ENCODE peak calls at places on chromosomes 2 and 18, in five cellular contexts. One of them, this sample, is unnamed.

GRCh38 chr2:145597011-145597410 is 1077.1 kb upstream of the ZEB2 start:
- DNase-seq in stomach: no peak
- DNase-seq in WERI-Rb-1: no peak
- DNase-seq in endodermal cell: no peak
- DNase-seq in upper lobe of right lung: no peak
- DNase-seq in this sample: no peak

GRCh38 chr18:3852321-3852720 is 402.3 kb downstream of the TGIF1 start:
- DNase-seq in stomach: no peak
- DNase-seq in WERI-Rb-1: no peak
- DNase-seq in endodermal cell: no peak
- DNase-seq in upper lobe of right lung: no peak
- DNase-seq in this sample: no peak

GRCh38 chr2:182581196-182581935 is 134.7 kb upstream of the DNAJC10 start:
- DNase-seq in stomach: no peak
- DNase-seq in WERI-Rb-1: no peak
- DNase-seq in endodermal cell: no peak
- DNase-seq in upper lobe of right lung: no peak
- DNase-seq in this sample: no peak

GRCh38 chr2:118830121-118830520 is 17.3 kb downstream of the EN1 start:
- DNase-seq in stomach: no peak
- DNase-seq in WERI-Rb-1: no peak
- DNase-seq in endodermal cell: no peak
- DNase-seq in upper lobe of right lung: no peak
- DNase-seq in this sample: no peak

GRCh38 chr2:101327863-101328394 is 19.4 kb upstream of the RNF149 start:
- DNase-seq in stomach: peak; percentile 84
- DNase-seq in WERI-Rb-1: no peak
- DNase-seq in endodermal cell: peak; percentile 58
- DNase-seq in upper lobe of right lung: no peak
- DNase-seq in this sample: no peak

GRCh38 chr2:64453710-64454315 is at the start of gene LGALSL:
- DNase-seq in stomach: peak; percentile 90
- DNase-seq in WERI-Rb-1: peak; percentile 87
- DNase-seq in endodermal cell: peak; percentile 95
- DNase-seq in upper lobe of right lung: peak; percentile 94
- DNase-seq in this sample: peak; percentile 68

GRCh38 chr2:26770986-26771586 is 7.0 kb downstream of the SLC35F6 start:
- DNase-seq in stomach: peak; percentile 68
- DNase-seq in WERI-Rb-1: peak; percentile 65
- DNase-seq in endodermal cell: no peak
- DNase-seq in upper lobe of right lung: no peak
- DNase-seq in this sample: no peak

GRCh38 chr2:45698538-45698937 is 47.1 kb downstream of the PRKCE start:
- DNase-seq in stomach: no peak
- DNase-seq in WERI-Rb-1: no peak
- DNase-seq in endodermal cell: peak; percentile 16
- DNase-seq in upper lobe of right lung: no peak
- DNase-seq in this sample: no peak

GRCh38 chr2:147910990-147911473 is 66.2 kb downstream of the ACVR2A start:
- DNase-seq in stomach: no peak
- DNase-seq in WERI-Rb-1: peak; percentile 6
- DNase-seq in endodermal cell: peak; percentile 37
- DNase-seq in upper lobe of right lung: no peak
- DNase-seq in this sample: no peak

GRCh38 chr18:77634495-77634894 is 384.8 kb downstream of the GALR1 start:
- DNase-seq in stomach: no peak
- DNase-seq in WERI-Rb-1: no peak
- DNase-seq in endodermal cell: no peak
- DNase-seq in upper lobe of right lung: no peak
- DNase-seq in this sample: no peak
- TF ChIP-seq CTCF in stomach: no peak
- TF ChIP-seq CTCF in WERI-Rb-1: no peak
- TF ChIP-seq CTCF in endodermal cell: no peak
- TF ChIP-seq CTCF in upper lobe of right lung: no peak
- TF ChIP-seq CTCF in this sample: no peak

GRCh38 chr2:232522014-232522854 is 2.0 kb downstream of the PRSS56 start:
- DNase-seq in stomach: peak; percentile 66
- DNase-seq in WERI-Rb-1: peak; percentile 50
- DNase-seq in endodermal cell: peak; percentile 85
- DNase-seq in upper lobe of right lung: peak; percentile 79
- DNase-seq in this sample: peak; percentile 77
- TF ChIP-seq CTCF in stomach: peak; percentile 94
- TF ChIP-seq CTCF in WERI-Rb-1: peak; percentile 75
- TF ChIP-seq CTCF in endodermal cell: peak; percentile 98
- TF ChIP-seq CTCF in upper lobe of right lung: peak; percentile 92
- TF ChIP-seq CTCF in this sample: peak; percentile 100

GRCh38 chr2:233353101-233353768 is 1.1 kb upstream of the DGKD start:
- DNase-seq in stomach: peak; percentile 39
- DNase-seq in WERI-Rb-1: peak; percentile 90
- DNase-seq in endodermal cell: no peak
- DNase-seq in upper lobe of right lung: peak; percentile 72
- DNase-seq in this sample: no peak

GRCh38 chr2:233354500-233354924 is 218 bp downstream of the DGKD start:
- DNase-seq in stomach: no peak
- DNase-seq in WERI-Rb-1: no peak
- DNase-seq in endodermal cell: no peak
- DNase-seq in upper lobe of right lung: no peak
- DNase-seq in this sample: no peak

GRCh38 chr2:233354971-233355574 is 779 bp downstream of the DGKD start:
- DNase-seq in stomach: peak; percentile 72
- DNase-seq in WERI-Rb-1: no peak
- DNase-seq in endodermal cell: peak; percentile 66
- DNase-seq in upper lobe of right lung: peak; percentile 77
- DNase-seq in this sample: peak; percentile 39

GRCh38 chr2:233352141-233352842 is 2.0 kb upstream of the DGKD start:
- DNase-seq in stomach: no peak
- DNase-seq in WERI-Rb-1: no peak
- DNase-seq in endodermal cell: no peak
- DNase-seq in upper lobe of right lung: peak; percentile 47
- DNase-seq in this sample: no peak

GRCh38 chr2:233353769-233354499 is at the start of gene DGKD:
- DNase-seq in stomach: peak; percentile 69
- DNase-seq in WERI-Rb-1: peak; percentile 49
- DNase-seq in endodermal cell: peak; percentile 86
- DNase-seq in upper lobe of right lung: peak; percentile 85
- DNase-seq in this sample: peak; percentile 74
- TF ChIP-seq CTCF in stomach: peak; percentile 62
- TF ChIP-seq CTCF in WERI-Rb-1: peak; percentile 42
- TF ChIP-seq CTCF in endodermal cell: peak; percentile 53
- TF ChIP-seq CTCF in upper lobe of right lung: no peak
- TF ChIP-seq CTCF in this sample: peak; percentile 21

DNA sequence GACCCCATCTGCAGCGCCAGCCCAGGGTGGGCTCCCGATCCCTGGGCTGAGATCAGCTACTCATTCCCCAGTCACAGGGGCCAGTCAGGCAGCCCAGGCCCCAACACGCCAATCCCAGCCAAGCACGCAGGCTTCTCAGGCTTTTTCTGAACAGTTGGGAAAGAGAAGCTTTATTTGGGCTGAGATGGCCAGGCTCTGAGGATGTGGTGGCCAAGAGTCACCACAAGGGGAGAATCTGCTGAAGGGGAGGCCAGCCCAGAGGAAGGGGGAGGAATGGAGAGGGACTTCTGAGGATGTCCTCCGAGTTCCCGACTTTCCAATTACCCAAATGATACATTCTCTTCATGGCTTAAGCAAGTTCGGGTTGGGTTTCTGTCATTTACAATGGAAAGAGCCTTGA is 2.8 kb upstream of the DIPK1C start:
- DNase-seq in stomach: no peak
- DNase-seq in WERI-Rb-1: peak; percentile 50
- DNase-seq in endodermal cell: peak; percentile 88
- DNase-seq in upper lobe of right lung: no peak
- DNase-seq in this sample: no peak
- TF ChIP-seq CTCF in stomach: no peak
- TF ChIP-seq CTCF in WERI-Rb-1: peak; percentile 66
- TF ChIP-seq CTCF in endodermal cell: peak; percentile 81
- TF ChIP-seq CTCF in upper lobe of right lung: peak; percentile 9
- TF ChIP-seq CTCF in this sample: peak; percentile 62